ENCODE peak calls at places on chromosome 7, in six cellular contexts. S is HepG2, D is H1, P is SK-N-SH, A is HCT116, M is K562. Z is an unnamed sample.

GRCh38 chr7:10560497-10560896 is 413.2 kb upstream of the PHF14 start:
- DNase-seq in S (no peak), D (no peak), P (no peak), A (no peak), M (no peak), Z (no peak)

GRCh38 chr7:39978252-39978934 is 28.3 kb downstream of the CDK13 start:
- DNase-seq in S (no peak), D (no peak), P (peak; percentile 24), A (no peak), M (no peak), Z (no peak)

GRCh38 chr7:99428972-99429566 is 9.5 kb downstream of the PTCD1 start:
- DNase-seq in S (no peak), D (no peak), P (no peak), A (no peak), M (no peak), Z (no peak)

GRCh38 chr7:156985101-156985967 is 25.1 kb downstream of the MNX1 start:
- DNase-seq in S (no peak), D (peak; percentile 48), P (peak; percentile 42), A (no peak), M (no peak), Z (no peak)

GRCh38 chr7:1598286-1598685 is 28.5 kb upstream of the PSMG3 start:
- DNase-seq in S (no peak), D (no peak), P (peak; percentile 29), A (no peak), M (no peak), Z (no peak)

GRCh38 chr7:15780271-15780670 is 93.8 kb upstream of the MEOX2 start:
- DNase-seq in S (no peak), D (no peak), P (no peak), A (no peak), M (no peak), Z (peak; percentile 64)

GRCh38 chr7:8176370-8177081 is 85.4 kb downstream of the ICA1 start:
- DNase-seq in S (no peak), D (no peak), P (no peak), A (no peak), M (no peak), Z (no peak)

GRCh38 chr7:50812847-50813475 is 30.3 kb upstream of the GRB10 start:
- DNase-seq in S (peak; percentile 28), D (no peak), P (no peak), A (peak; percentile 49), M (peak; percentile 25), Z (peak; percentile 91)

GRCh38 chr7:3149961-3150516 is 106.4 kb upstream of the CARD11 start:
- DNase-seq in S (no peak), D (no peak), P (no peak), A (no peak), M (no peak), Z (no peak)

GRCh38 chr7:126635545-126635944 is 617.2 kb downstream of the GRM8 start:
- DNase-seq in S (no peak), D (no peak), P (no peak), A (no peak), M (no peak), Z (no peak)

GRCh38 chr7:102146122-102146521 is 140.5 kb upstream of the SH2B2 start:
- DNase-seq in S (no peak), D (no peak), P (no peak), A (no peak), M (no peak), Z (no peak)

GRCh38 chr7:27182861-27183681 is 2.0 kb downstream of the HOXA11 start:
- DNase-seq in S (no peak), D (peak; percentile 63), P (peak; percentile 55), A (no peak), M (no peak), Z (no peak)

GRCh38 chr7:894164-894867 is 18.0 kb downstream of the GET4 start:
- DNase-seq in S (no peak), D (no peak), P (no peak), A (no peak), M (no peak), Z (no peak)

GRCh38 chr7:20598479-20599419 is 16.7 kb upstream of the ABCB5 start:
- DNase-seq in S (peak; percentile 35), D (no peak), P (peak; percentile 59), A (peak; percentile 48), M (peak; percentile 42), Z (peak; percentile 46)

GRCh38 chr7:133364959-133365680 is 112.2 kb downstream of the EXOC4 start:
- DNase-seq in S (no peak), D (no peak), P (no peak), A (no peak), M (no peak), Z (no peak)

GRCh38 chr7:101829856-101830255 is 12.4 kb downstream of the CUX1 start:
- DNase-seq in S (no peak), D (no peak), P (no peak), A (no peak), M (no peak), Z (no peak)

GRCh38 chr7:1144269-1144771 is 15.7 kb downstream of the ZFAND2A start:
- DNase-seq in S (peak; percentile 25), D (no peak), P (peak; percentile 92), A (no peak), M (peak; percentile 13), Z (peak; percentile 82)

GRCh38 chr7:7761340-7761973 is 43.0 kb upstream of the RPA3 start:
- DNase-seq in S (peak; percentile 48), D (no peak), P (no peak), A (peak; percentile 26), M (no peak), Z (peak; percentile 65)

GRCh38 chr7:130400120-130400572 is 19.9 kb downstream of the CPA1 start:
- DNase-seq in S (no peak), D (no peak), P (no peak), A (no peak), M (no peak), Z (no peak)

GRCh38 chr7:107387077-107387476 is 82.8 kb upstream of the GPR22 start:
- DNase-seq in S (no peak), D (no peak), P (peak; percentile 75), A (no peak), M (peak; percentile 41), Z (no peak)

GRCh38 chr7:129494041-129494440 is 8.3 kb upstream of the SMKR1 start:
- DNase-seq in S (no peak), D (no peak), P (no peak), A (no peak), M (no peak), Z (no peak)

GRCh38 chr7:158133057-158133456 is 454.6 kb downstream of the PTPRN2 start:
- DNase-seq in S (no peak), D (no peak), P (no peak), A (no peak), M (no peak), Z (no peak)

GRCh38 chr7:13778967-13779366 is 210.5 kb downstream of the ETV1 start:
- DNase-seq in S (no peak), D (no peak), P (no peak), A (peak; percentile 61), M (no peak), Z (no peak)

GRCh38 chr7:25795824-25796235 is 356.2 kb upstream of the NFE2L3 start:
- DNase-seq in S (no peak), D (no peak), P (no peak), A (no peak), M (no peak), Z (peak; percentile 25)

GRCh38 chr7:76071316-76072242 is 23.7 kb downstream of the MDH2 start:
- DNase-seq in S (no peak), D (peak; percentile 47), P (peak; percentile 15), A (no peak), M (no peak), Z (no peak)

GRCh38 chr7:104979167-104979841 is 34.7 kb upstream of the KMT2E start:
- DNase-seq in S (no peak), D (peak; percentile 54), P (no peak), A (no peak), M (no peak), Z (peak; percentile 80)

GRCh38 chr7:72037494-72037893 is 374.6 kb downstream of the CALN1 start:
- DNase-seq in S (no peak), D (no peak), P (no peak), A (no peak), M (no peak), Z (no peak)

GRCh38 chr7:155665957-155666287 is 21.5 kb downstream of the RBM33 start:
- DNase-seq in S (no peak), D (no peak), P (no peak), A (no peak), M (no peak), Z (no peak)

GRCh38 chr7:99459087-99459486 is 6.9 kb downstream of the ATP5MF start:
- DNase-seq in S (peak; percentile 35), D (no peak), P (no peak), A (no peak), M (peak; percentile 47), Z (no peak)

GRCh38 chr7:128131701-128132100 is 100.5 kb upstream of the LRRC4 start:
- DNase-seq in S (no peak), D (no peak), P (no peak), A (no peak), M (no peak), Z (no peak)

DNA sequence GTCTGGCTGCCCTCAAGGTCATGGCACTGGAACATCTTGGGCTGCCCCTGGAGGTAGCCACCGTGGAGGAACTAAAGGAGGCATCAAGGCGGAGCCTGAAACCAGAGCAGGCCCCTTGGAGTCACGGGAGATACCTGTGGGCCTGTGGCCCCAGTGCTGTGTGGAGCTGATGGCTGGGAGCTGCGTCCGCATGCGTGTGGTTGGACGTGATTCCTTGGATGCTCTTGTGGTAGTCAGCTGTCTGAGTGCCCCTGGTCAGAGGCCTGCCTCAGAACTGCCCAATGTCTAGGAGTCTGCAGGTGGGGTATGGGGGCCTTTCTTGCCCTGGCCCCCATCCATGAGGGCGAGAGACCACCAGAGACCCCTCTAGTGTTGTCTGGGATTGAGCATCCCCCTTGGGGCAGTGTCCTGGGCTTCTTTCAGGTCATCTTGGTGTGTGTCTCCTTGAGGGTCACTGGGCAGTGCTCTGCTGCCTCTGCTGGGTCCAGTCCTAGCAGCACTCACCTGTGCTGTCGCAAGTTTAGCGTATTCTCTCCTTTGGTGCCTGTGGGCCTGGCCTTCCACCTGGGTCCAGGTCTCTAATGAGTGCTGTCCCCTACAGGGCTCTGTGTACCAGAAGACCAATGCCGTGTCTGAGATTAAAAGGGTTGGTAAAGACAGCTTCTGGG is 8.1 kb downstream of the PGAM2 start:
- DNase-seq in S (no peak), D (no peak), P (no peak), A (no peak), M (no peak), Z (no peak)
- TF ChIP-seq JUND in S (no peak), D (no peak), P (no peak), A (no peak), M (no peak), Z (no peak)

GRCh38 chr7:121083138-121083789 is 94.8 kb downstream of the CPED1 start:
- DNase-seq in S (no peak), D (no peak), P (no peak), A (no peak), M (peak; percentile 59), Z (no peak)
- TF ChIP-seq JUND in S (no peak), D (no peak), P (peak; percentile 77), A (peak; percentile 46), M (peak; percentile 86), Z (no peak)

GRCh38 chr7:80611779-80612178 is 26.7 kb upstream of the CD36 start:
- DNase-seq in S (peak; percentile 95), D (no peak), P (no peak), A (peak; percentile 21), M (no peak), Z (peak; percentile 38)
- TF ChIP-seq JUND in S (peak; percentile 31), D (no peak), P (peak; percentile 80), A (no peak), M (no peak), Z (no peak)

GRCh38 chr7:151461942-151462230 is 21.9 kb upstream of the CRYGN start:
- DNase-seq in S (no peak), D (no peak), P (no peak), A (no peak), M (no peak), Z (no peak)
- TF ChIP-seq JUND in S (no peak), D (no peak), P (no peak), A (no peak), M (no peak), Z (no peak)

Z was measured in T47D.